ENCODE peak calls at places on chromosomes 12 and 14, in seven cellular contexts. N, M, I, Q, J, L and S are unnamed samples.
A peak's percentile ranks its signal among the peaks of the same experiment; 100 is the strongest.

GRCh38 chr14:85702191-85702590 is 172.2 kb downstream of the FLRT2 start:
- DNase-seq in N (no peak), M (no peak), I (no peak), Q (no peak), J (no peak), L (no peak), S (no peak)

GRCh38 chr14:49904270-49904669 is 11.4 kb downstream of the ARF6 start:
- DNase-seq in N (no peak), M (no peak), I (no peak), Q (no peak), J (no peak), L (no peak), S (no peak)

GRCh38 chr12:26101833-26102232 is 23.0 kb downstream of the BHLHE41 start:
- DNase-seq in N (no peak), M (no peak), I (no peak), Q (peak; percentile 57), J (no peak), L (no peak), S (no peak)

GRCh38 chr14:63717704-63718103 is 10.2 kb downstream of the SGPP1 start:
- DNase-seq in N (no peak), M (peak; percentile 36), I (no peak), Q (peak; percentile 27), J (peak; percentile 52), L (no peak), S (no peak)

GRCh38 chr12:15732341-15733061 is 56.7 kb downstream of the EPS8 start:
- DNase-seq in N (no peak), M (no peak), I (no peak), Q (no peak), J (peak; percentile 47), L (no peak), S (no peak)

GRCh38 chr14:90039253-90040010 is 22.4 kb upstream of the KCNK13 start:
- DNase-seq in N (no peak), M (peak; percentile 24), I (no peak), Q (no peak), J (peak; percentile 13), L (no peak), S (no peak)

GRCh38 chr14:74414380-74414779 is 11.6 kb downstream of the SYNDIG1L start:
- DNase-seq in N (no peak), M (no peak), I (no peak), Q (peak; percentile 78), J (no peak), L (no peak), S (no peak)

GRCh38 chr14:105999361-106000028 is 473.1 kb downstream of the TMEM121 start:
- DNase-seq in N (no peak), M (no peak), I (no peak), Q (peak; percentile 48), J (no peak), L (peak; percentile 67), S (no peak)

GRCh38 chr12:116693259-116694227 is 44.3 kb downstream of the SPRING1 start:
- DNase-seq in N (no peak), M (no peak), I (no peak), Q (no peak), J (no peak), L (no peak), S (no peak)

GRCh38 chr14:101518611-101519048 is 42.7 kb upstream of the DIO3 start:
- DNase-seq in N (no peak), M (no peak), I (no peak), Q (no peak), J (no peak), L (no peak), S (no peak)
- H3K4ac ChIP-seq in N (no peak overlapping the region), M (no peak overlapping the region), I (no peak overlapping the region), Q (no peak overlapping the region), J (no peak overlapping the region), L (no peak overlapping the region), S (no peak overlapping the region)

DNA sequence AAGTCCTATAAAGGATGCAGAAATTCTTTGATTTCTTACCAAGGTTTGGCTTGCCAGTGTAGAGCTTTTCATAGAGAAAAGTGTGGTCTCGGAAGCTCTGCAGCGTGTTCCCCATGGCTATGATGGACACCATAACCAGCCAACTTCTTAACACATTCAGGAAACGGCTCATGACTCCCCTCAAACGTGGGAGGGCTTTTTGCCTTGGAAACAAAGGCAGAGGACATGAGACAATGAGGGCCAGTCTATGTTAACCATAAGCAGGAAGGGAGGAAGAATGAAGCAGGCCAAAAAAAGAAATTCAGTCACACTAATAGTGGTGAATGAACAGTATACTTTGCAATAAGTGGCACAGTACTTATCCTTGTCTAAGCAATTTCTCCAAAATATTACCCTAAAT is 3.3 kb downstream of the ERG28 start:
- DNase-seq in N (no peak), M (no peak), I (no peak), Q (no peak), J (no peak), L (no peak), S (no peak)
- H3K4ac ChIP-seq in N (no peak overlapping the region), M (no peak overlapping the region), I (no peak overlapping the region), Q (no peak overlapping the region), J (no peak overlapping the region), L (no peak overlapping the region), S (no peak overlapping the region)

GRCh38 chr14:100145682-100146464 is 13.6 kb downstream of the DEGS2 start:
- DNase-seq in N (no peak), M (no peak), I (no peak), Q (no peak), J (no peak), L (no peak), S (no peak)
- H3K4ac ChIP-seq in N (no peak overlapping the region), M (no peak overlapping the region), I (no peak overlapping the region), Q (no peak overlapping the region), J (no peak overlapping the region), L (no peak overlapping the region), S (no peak overlapping the region)

DNA sequence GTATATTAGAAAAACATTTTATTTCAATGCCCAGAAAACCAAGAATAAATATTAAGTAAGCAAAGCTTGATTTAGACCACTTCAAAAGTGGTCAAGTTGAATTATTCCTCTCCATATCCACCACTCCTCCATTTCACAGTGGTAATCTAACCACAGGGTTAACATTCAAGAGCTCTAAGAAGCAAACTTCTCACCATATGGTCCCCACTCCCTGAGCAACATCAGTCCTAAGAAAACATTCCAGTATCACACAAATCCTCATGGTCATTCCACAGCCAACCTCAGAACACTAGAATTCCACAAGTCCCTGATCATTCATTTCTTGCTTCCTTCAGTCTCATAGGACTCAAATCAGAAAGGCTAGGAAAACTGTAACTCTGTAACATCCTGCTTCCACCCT is 47.9 kb downstream of the ST8SIA1 start:
- DNase-seq in N (no peak), M (peak; percentile 93), I (no peak), Q (no peak), J (peak; percentile 77), L (no peak), S (no peak)
- H3K4ac ChIP-seq in N (no peak overlapping the region), M (no peak overlapping the region), I (no peak overlapping the region), Q (no peak overlapping the region), J (no peak overlapping the region), L (no peak overlapping the region), S (no peak overlapping the region)

DNA sequence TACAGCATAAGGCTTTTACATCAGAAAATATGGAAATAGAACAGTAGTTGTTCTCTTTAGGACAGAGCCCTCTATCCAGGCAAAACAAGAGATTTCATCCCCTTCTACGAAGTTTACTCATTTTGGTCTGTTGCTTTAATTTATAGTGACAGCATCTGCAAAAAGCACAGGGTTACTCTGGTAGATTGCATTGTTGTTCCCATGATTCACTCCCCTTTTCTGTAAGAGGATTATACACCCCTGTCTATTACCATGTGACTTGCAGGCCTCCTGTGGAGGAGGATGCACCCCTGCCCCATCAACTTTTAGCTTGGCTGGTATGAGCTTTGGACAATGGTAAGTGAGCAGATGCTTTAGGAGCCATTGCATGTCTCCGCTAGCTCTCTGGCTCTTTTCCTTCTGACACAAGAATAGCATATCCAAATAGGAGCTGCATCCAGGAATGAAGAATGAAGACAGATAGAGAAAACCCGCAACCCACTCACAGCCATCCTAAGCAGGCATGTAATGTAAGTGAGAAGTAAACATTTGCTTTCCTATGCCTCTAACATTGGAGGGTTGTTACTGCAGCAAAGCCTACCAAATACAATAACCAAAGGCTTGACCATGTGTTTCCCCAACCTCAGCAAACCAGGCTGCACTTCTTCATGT is 304.2 kb downstream of the AKAP6 start:
- DNase-seq in N (no peak), M (no peak), I (no peak), Q (no peak), J (peak; percentile 29), L (no peak), S (no peak)
- H3K4ac ChIP-seq in N (no peak overlapping the region), M (no peak overlapping the region), I (no peak overlapping the region), Q (no peak overlapping the region), J (peak overlapping the region; percentile 59), L (no peak overlapping the region), S (no peak overlapping the region)

GRCh38 chr12:79512068-79512467 is 178.7 kb downstream of the PAWR start:
- DNase-seq in N (no peak), M (no peak), I (peak; percentile 76), Q (peak; percentile 75), J (no peak), L (peak; percentile 35), S (peak; percentile 78)

GRCh38 chr12:79508622-79509021 is 182.1 kb downstream of the PAWR start:
- DNase-seq in N (no peak), M (no peak), I (no peak), Q (peak; percentile 14), J (no peak), L (no peak), S (no peak)
- H3K4ac ChIP-seq in N (no peak overlapping the region), M (no peak overlapping the region), I (no peak overlapping the region), Q (no peak overlapping the region), J (no peak overlapping the region), L (no peak overlapping the region), S (no peak overlapping the region)

DNA sequence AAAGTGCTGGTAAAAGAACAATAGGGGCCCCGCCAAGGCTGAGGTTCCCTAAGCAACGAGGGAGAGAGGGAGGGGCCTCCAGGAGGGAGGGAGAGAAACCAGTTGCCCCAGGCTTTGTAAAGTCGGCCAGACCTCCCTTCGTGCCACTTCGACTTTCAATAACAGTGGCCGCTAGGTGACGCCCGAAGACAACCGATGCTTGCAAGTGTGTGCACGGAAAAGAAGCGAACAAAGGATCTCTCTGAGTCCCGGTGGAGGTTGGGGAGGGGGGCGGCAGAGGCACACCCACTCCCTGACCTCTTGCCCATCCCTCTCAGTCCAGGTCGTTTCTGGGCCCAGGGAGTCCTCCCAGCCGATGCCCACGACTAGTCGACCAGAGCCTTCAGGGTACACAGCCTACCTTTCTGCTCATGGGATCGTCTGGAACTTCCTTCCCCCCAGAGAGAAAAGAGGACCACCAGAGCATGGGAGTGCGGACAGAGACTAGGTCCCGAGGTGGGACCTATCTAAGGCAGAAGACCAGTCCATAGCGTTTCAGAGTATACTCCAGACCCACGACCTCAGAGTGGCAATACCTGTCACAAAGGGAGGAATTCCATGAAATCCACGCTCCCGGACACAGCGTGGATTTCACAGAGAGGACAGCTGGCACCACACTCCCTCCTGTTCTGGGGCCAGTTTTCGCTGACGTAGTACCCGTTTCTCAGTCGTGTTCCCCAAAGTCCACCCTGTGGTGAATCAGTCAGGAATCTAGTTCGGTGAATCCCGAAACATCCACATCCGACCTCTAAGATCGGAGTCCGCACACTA is 262.7 kb upstream of the ALG10B start:
- DNase-seq in N (no peak), M (no peak), I (no peak), Q (peak; percentile 10), J (no peak), L (peak; percentile 91), S (no peak)
- H3K4ac ChIP-seq in N (no peak overlapping the region), M (no peak overlapping the region), I (no peak overlapping the region), Q (no peak overlapping the region), J (no peak overlapping the region), L (no peak overlapping the region), S (no peak overlapping the region)